ENCODE peak calls at places on chromosomes 4 and X, in six cellular contexts. J is upper lobe of right lung, V is fibroblast of lung, B is hepatocyte, K is lung, D is fibroblast of pulmonary artery. E is an unnamed sample.

GRCh38 chr4:124710253-124710849 is 2.2 kb downstream of the ANKRD50 start:
- DNase-seq in J (no peak), K (no peak), V (peak; percentile 41), B (no peak), D (peak; percentile 35), E (peak; percentile 34)

GRCh38 chrX:73447311-73447794 is 500 bp downstream of the CDX4 start:
- DNase-seq in J (no peak), K (no peak), D (no peak), B (no peak), V (no peak), E (no peak)

GRCh38 chrX:1443496-1444075 is 9.1 kb downstream of the ASMTL start:
- DNase-seq in D (no peak), K (no peak), V (no peak), B (no peak), J (peak; percentile 40), E (no peak)

GRCh38 chr4:27807207-27807606 is 946.6 kb downstream of the STIM2 start:
- DNase-seq in J (no peak), B (no peak), K (no peak), V (peak; percentile 35), D (no peak), E (no peak)

GRCh38 chrX:78595901-78596502 is 63.1 kb downstream of the RTL3 start:
- DNase-seq in V (no peak), B (no peak), K (no peak), J (no peak), D (peak; percentile 21), E (peak; percentile 24)

GRCh38 chr4:112038861-112039260 is 106.4 kb upstream of the FAM241A start:
- DNase-seq in B (no peak), V (peak; percentile 70), K (no peak), J (no peak), D (peak; percentile 23), E (peak; percentile 12)

GRCh38 chrX:13144927-13145659 is 100.7 kb upstream of the FAM9C start:
- DNase-seq in D (no peak), J (no peak), K (no peak), V (peak; percentile 30), B (no peak), E (peak; percentile 39)

GRCh38 chrX:56726609-56727008 is 2.4 kb upstream of the NBDY start:
- DNase-seq in V (peak; percentile 51), J (no peak), B (peak; percentile 65), D (peak; percentile 70), K (no peak), E (peak; percentile 72)

GRCh38 chr4:1572521-1572920 is 111.6 kb downstream of the FAM53A start:
- DNase-seq in B (no peak), D (no peak), V (no peak), J (no peak), K (no peak), E (no peak)

GRCh38 chr4:24979554-24979953 is 51.2 kb downstream of the LGI2 start:
- DNase-seq in K (peak; percentile 49), B (no peak), D (peak; percentile 87), J (no peak), V (no peak), E (peak; percentile 38)

GRCh38 chrX:104084534-104085277 is 8.7 kb upstream of the TMSB15C start:
- DNase-seq in K (no peak), D (no peak), J (no peak), B (no peak), V (no peak), E (peak; percentile 37)

GRCh38 chrX:154372612-154373022 is 1.8 kb downstream of the FLNA start:
- DNase-seq in K (no peak), B (no peak), D (no peak), J (no peak), V (peak; percentile 63), E (no peak)

GRCh38 chr4:3313556-3314228 is 20.9 kb downstream of the RGS12 start:
- DNase-seq in D (no peak), B (no peak), K (no peak), J (peak; percentile 43), V (no peak), E (no peak)

GRCh38 chrX:39850630-39851152 is 247.1 kb downstream of the BCOR start:
- DNase-seq in K (no peak), B (peak; percentile 50), J (no peak), D (peak; percentile 69), V (peak; percentile 46), E (peak; percentile 59)

GRCh38 chr4:111778543-111778942 is 366.7 kb upstream of the FAM241A start:
- DNase-seq in B (no peak), J (no peak), K (no peak), D (no peak), V (no peak), E (peak; percentile 4)

GRCh38 chrX:68708503-68709290 is 61.2 kb downstream of the STARD8 start:
- DNase-seq in V (peak; percentile 34), B (no peak), D (peak; percentile 33), K (no peak), J (no peak), E (no peak)

GRCh38 chr4:86757468-86757867 is 91.7 kb downstream of the SLC10A6 start:
- DNase-seq in D (no peak), B (no peak), J (no peak), K (no peak), V (no peak), E (no peak)

GRCh38 chrX:80808854-80809493 is 703 bp downstream of the BRWD3 start:
- DNase-seq in J (peak; percentile 62), D (no peak), K (no peak), V (peak; percentile 1), B (peak; percentile 30), E (no peak)

GRCh38 chrX:21131786-21132185 is 242.4 kb upstream of the CNKSR2 start:
- DNase-seq in B (no peak), D (no peak), V (peak; percentile 10), J (no peak), K (no peak), E (no peak)

GRCh38 chr4:22607382-22607781 is 85.4 kb upstream of the GBA3 start:
- DNase-seq in K (peak; percentile 46), V (peak; percentile 41), J (no peak), B (peak; percentile 71), D (peak; percentile 47), E (peak; percentile 37)

GRCh38 chr4:181821039-181822004 is 421.9 kb upstream of the TENM3 start:
- DNase-seq in K (no peak), D (no peak), V (peak; percentile 90), B (no peak), J (no peak), E (peak; percentile 40)

GRCh38 chr4:146336413-146336807 is 122.1 kb downstream of the REELD1 start:
- DNase-seq in B (no peak), J (no peak), K (no peak), V (peak; percentile 30), D (no peak), E (peak; percentile 26)

GRCh38 chr4:156113138-156113537 is 159.5 kb upstream of the CTSO start:
- DNase-seq in J (no peak), D (peak; percentile 21), K (no peak), V (peak; percentile 18), B (no peak), E (no peak)

GRCh38 chr4:102322736-102323135 is 22.5 kb downstream of the SLC39A8 start:
- DNase-seq in J (no peak), K (no peak), V (no peak), B (no peak), D (no peak), E (no peak)

GRCh38 chr4:119209077-119209476 is 3.4 kb upstream of the USP53 start:
- DNase-seq in D (peak; percentile 93), B (peak; percentile 55), J (no peak), K (no peak), V (peak; percentile 94), E (peak; percentile 97)

GRCh38 chrX:52576474-52576873 is 59.6 kb upstream of the XAGE1B start:
- DNase-seq in J (no peak), K (no peak), D (no peak), B (no peak), V (no peak), E (no peak)

GRCh38 chrX:52577464-52578173 is 60.8 kb upstream of the XAGE1B start:
- DNase-seq in J (no peak), K (no peak), D (no peak), B (no peak), V (no peak), E (no peak)

GRCh38 chrX:52576946-52577345 is 60.1 kb upstream of the XAGE1B start:
- DNase-seq in B (no peak), D (no peak), K (no peak), V (no peak), J (no peak), E (no peak)

GRCh38 chrX:52574416-52575275 is 57.8 kb upstream of the XAGE1B start:
- DNase-seq in V (peak; percentile 53), D (peak; percentile 68), K (peak; percentile 32), J (no peak), B (peak; percentile 71), E (peak; percentile 69)
- TF ChIP-seq CTCF in V (peak; percentile 61), D (peak; percentile 56), K (peak; percentile 49), J (peak; percentile 60), B (peak; percentile 54), E (peak; percentile 63)

GRCh38 chr4:100422911-100423310 is 94.9 kb downstream of the EMCN start:
- DNase-seq in B (no peak), J (no peak), D (peak; percentile 43), V (peak; percentile 28), K (no peak), E (peak; percentile 68)

GRCh38 chr4:100424376-100424775 is 93.4 kb downstream of the EMCN start:
- DNase-seq in K (no peak), J (no peak), V (no peak), D (no peak), B (no peak), E (no peak)

GRCh38 chr4:100420571-100420970 is 97.3 kb downstream of the EMCN start:
- DNase-seq in J (no peak), D (no peak), B (no peak), K (no peak), V (peak; percentile 17), E (peak; percentile 67)

GRCh38 chr4:100417565-100417964 is 100.3 kb downstream of the EMCN start:
- DNase-seq in V (peak; percentile 52), K (no peak), J (no peak), D (peak; percentile 75), B (no peak), E (peak; percentile 91)

GRCh38 chr4:100421356-100421978 is 96.4 kb downstream of the EMCN start:
- DNase-seq in K (no peak), J (no peak), V (peak; percentile 40), D (peak; percentile 77), B (peak; percentile 29), E (peak; percentile 80)
- H3K4me3 ChIP-seq in K (no peak overlapping the region), J (no peak overlapping the region), V (no peak overlapping the region), D (no peak overlapping the region), B (no peak overlapping the region), E (no peak overlapping the region)

GRCh38 chrX:8805974-8806373 is 4.8 kb upstream of the FAM9A start:
- DNase-seq in V (no peak), K (no peak), J (no peak), B (no peak), D (no peak), E (no peak)

GRCh38 chrX:8808661-8809060 is 7.5 kb upstream of the FAM9A start:
- DNase-seq in J (no peak), B (no peak), D (no peak), V (no peak), K (no peak), E (no peak)

GRCh38 chrX:8801041-8801599 is at the start of gene FAM9A:
- DNase-seq in D (no peak), B (no peak), V (no peak), K (no peak), J (no peak), E (no peak)

GRCh38 chrX:8803326-8803725 is 2.1 kb upstream of the FAM9A start:
- DNase-seq in K (no peak), J (no peak), V (peak; percentile 20), D (no peak), B (no peak), E (no peak)
- TF ChIP-seq CTCF in K (no peak), J (no peak), V (no peak), D (no peak), B (no peak), E (no peak)

GRCh38 chr4:153257966-153258365 is 53.7 kb downstream of the TRIM2 start:
- DNase-seq in J (no peak), D (no peak), B (no peak), K (no peak), V (no peak), E (no peak)
- H3K4me3 ChIP-seq in J (no peak overlapping the region), D (no peak overlapping the region), B (no peak overlapping the region), K (no peak overlapping the region), V (no peak overlapping the region), E (no peak overlapping the region)

E was measured in fibroblast of the aortic adventitia.